ENCODE peak calls at places on chromosomes 6 and 20, in nine cellular contexts. Q is endodermal cell, E is omental fat pad, C is Peyer's patch, P is fibroblast of mammary gland, F is GM20000, D is RWPE1, J is cardiac muscle cell, M is glutamatergic neuron. I is an unnamed sample.

GRCh38 chr6:12546659-12546987 is 169.9 kb upstream of the PHACTR1 start:
- DNase-seq in Q (no peak), E (no peak), C (no peak), P (no peak), F (no peak), D (no peak), J (no peak), M (no peak), I (no peak)

GRCh38 chr20:50930139-50931047 is 844 bp downstream of the ADNP start:
- DNase-seq in Q (peak; percentile 72), E (no peak), C (no peak), P (no peak), F (no peak), D (peak; percentile 60), J (peak; percentile 49), M (peak; percentile 39), I (peak; percentile 51)

GRCh38 chr20:54622338-54623280 is 147.2 kb downstream of the DOK5 start:
- DNase-seq in Q (no peak), E (no peak), C (no peak), P (peak; percentile 59), F (no peak), D (no peak), J (no peak), M (no peak), I (no peak)

GRCh38 chr6:43242908-43243648 is at the start of gene TTBK1:
- DNase-seq in Q (no peak), E (no peak), C (no peak), P (no peak), F (no peak), D (no peak), J (no peak), M (peak; percentile 87), I (peak; percentile 19)

GRCh38 chr20:1423625-1424106 is 30.8 kb upstream of the FKBP1A start:
- DNase-seq in Q (peak; percentile 92), E (no peak), C (no peak), P (peak; percentile 76), F (no peak), D (no peak), J (peak; percentile 43), M (no peak), I (no peak)

GRCh38 chr20:64077876-64078551 is 1.3 kb downstream of the RGS19 start:
- DNase-seq in Q (peak; percentile 68), E (no peak), C (peak; percentile 92), P (no peak), F (peak; percentile 58), D (no peak), J (no peak), M (no peak), I (no peak)

GRCh38 chr6:139189665-139190064 is 54.8 kb downstream of the HECA start:
- DNase-seq in Q (no peak), E (no peak), C (no peak), P (no peak), F (no peak), D (no peak), J (no peak), M (no peak), I (no peak)

GRCh38 chr6:1820165-1820564 is 210.4 kb downstream of the FOXC1 start:
- DNase-seq in Q (no peak), E (no peak), C (no peak), P (peak; percentile 35), F (no peak), D (no peak), J (no peak), M (no peak), I (no peak)

GRCh38 chr6:81093046-81093445 is 659.4 kb downstream of the TENT5A start:
- DNase-seq in Q (no peak), E (no peak), C (no peak), P (no peak), F (no peak), D (no peak), J (no peak), M (no peak), I (no peak)

GRCh38 chr6:121351911-121352310 is 17.6 kb upstream of the TBC1D32 start:
- DNase-seq in Q (no peak), E (no peak), C (no peak), P (no peak), F (no peak), D (no peak), J (no peak), M (no peak), I (no peak)

GRCh38 chr6:106731144-106731842 is 101.9 kb downstream of the QRSL1 start:
- DNase-seq in Q (no peak), E (no peak), C (no peak), P (no peak), F (no peak), D (no peak), J (no peak), M (no peak), I (no peak)

GRCh38 chr6:33983109-33983475 is 162.8 kb downstream of the GRM4 start:
- DNase-seq in Q (peak; percentile 48), E (no peak), C (no peak), P (peak; percentile 31), F (no peak), D (no peak), J (no peak), M (no peak), I (no peak)

DNA sequence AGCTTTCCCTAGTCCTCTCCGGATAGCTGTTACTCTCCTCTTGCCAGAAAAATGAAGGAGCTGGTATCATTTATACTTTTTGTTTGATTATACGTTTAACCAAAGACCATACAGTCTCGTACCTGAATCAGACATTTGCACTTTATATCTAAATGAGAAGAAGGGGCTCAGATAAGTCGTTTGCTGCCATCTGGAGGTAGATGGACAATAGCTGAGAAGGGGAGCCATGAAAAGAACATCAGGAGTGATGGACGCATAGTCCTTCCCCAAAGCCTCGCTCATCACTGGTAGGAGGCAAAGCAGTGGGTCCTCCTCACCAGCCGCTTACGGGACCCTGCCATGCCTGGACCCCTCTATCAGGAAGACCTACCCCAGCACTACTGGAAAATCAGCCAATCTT is 45.4 kb downstream of the RPF2 start:
- DNase-seq in Q (no peak), E (no peak), C (no peak), P (no peak), F (no peak), D (no peak), J (no peak), M (no peak), I (no peak)
- TF ChIP-seq CTCF in Q (peak; percentile 51), E (no peak), C (no peak), P (no peak), F (no peak), D (no peak), J (no peak), M (no peak), I (no peak)

DNA sequence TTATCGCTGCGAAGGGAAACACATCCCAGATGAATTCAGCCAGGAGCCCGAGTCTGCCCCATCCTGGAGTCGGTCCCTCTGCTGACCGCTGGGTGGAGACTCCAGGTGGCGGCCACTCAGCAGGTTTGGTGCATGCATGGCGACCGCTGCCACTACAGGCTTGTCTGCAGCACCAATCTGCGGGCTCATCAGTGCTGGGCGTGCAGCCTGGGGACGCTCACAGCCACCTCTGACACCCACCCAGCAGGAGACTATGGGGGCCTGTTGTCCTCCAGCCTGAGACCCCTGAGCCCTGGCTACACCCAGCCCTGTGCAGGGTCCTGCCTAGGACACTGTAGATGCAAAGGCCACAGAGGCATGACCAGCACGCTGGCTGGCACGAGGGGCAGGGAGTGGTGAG is 40.5 kb upstream of the GATA5 start:
- DNase-seq in Q (peak; percentile 82), E (no peak), C (no peak), P (no peak), F (no peak), D (peak; percentile 48), J (peak; percentile 47), M (no peak), I (no peak)
- TF ChIP-seq CTCF in Q (peak; percentile 62), E (no peak), C (no peak), P (peak; percentile 7), F (no peak), D (no peak), J (peak; percentile 11), M (no peak), I (peak; percentile 59)

GRCh38 chr6:97468981-97469380 is 186.0 kb upstream of the MMS22L start:
- DNase-seq in Q (no peak), E (no peak), C (no peak), P (no peak), F (no peak), D (no peak), J (no peak), M (no peak), I (no peak)

GRCh38 chr6:97469451-97469850 is 186.4 kb upstream of the MMS22L start:
- DNase-seq in Q (no peak), E (no peak), C (no peak), P (no peak), F (no peak), D (no peak), J (no peak), M (no peak), I (no peak)

GRCh38 chr6:97470322-97470721 is 187.3 kb upstream of the MMS22L start:
- DNase-seq in Q (no peak), E (no peak), C (no peak), P (no peak), F (no peak), D (no peak), J (no peak), M (no peak), I (no peak)

DNA sequence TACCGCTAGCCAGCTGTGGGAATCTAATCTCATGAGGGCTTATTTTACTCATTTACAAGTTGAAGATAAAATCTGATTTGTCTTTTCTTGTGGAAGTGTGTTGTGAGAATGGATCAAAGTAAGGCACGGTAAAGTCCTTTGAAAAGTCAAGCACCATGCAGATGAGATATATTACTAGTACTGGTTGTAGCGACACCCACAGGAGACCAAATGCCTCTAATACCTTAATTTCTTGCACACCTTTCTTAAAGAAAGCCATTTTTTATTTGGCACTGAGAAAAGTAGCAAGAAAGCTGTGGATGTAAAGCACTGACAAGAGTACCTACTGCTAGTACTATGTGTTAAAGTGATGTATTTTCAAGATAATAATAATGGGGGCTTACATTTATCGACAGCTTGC is 191.0 kb upstream of the MMS22L start:
- DNase-seq in Q (no peak), E (no peak), C (no peak), P (no peak), F (no peak), D (no peak), J (no peak), M (no peak), I (no peak)
- TF ChIP-seq CTCF in Q (peak; percentile 56), E (no peak), C (no peak), P (no peak), F (no peak), D (no peak), J (no peak), M (no peak), I (no peak)

DNA sequence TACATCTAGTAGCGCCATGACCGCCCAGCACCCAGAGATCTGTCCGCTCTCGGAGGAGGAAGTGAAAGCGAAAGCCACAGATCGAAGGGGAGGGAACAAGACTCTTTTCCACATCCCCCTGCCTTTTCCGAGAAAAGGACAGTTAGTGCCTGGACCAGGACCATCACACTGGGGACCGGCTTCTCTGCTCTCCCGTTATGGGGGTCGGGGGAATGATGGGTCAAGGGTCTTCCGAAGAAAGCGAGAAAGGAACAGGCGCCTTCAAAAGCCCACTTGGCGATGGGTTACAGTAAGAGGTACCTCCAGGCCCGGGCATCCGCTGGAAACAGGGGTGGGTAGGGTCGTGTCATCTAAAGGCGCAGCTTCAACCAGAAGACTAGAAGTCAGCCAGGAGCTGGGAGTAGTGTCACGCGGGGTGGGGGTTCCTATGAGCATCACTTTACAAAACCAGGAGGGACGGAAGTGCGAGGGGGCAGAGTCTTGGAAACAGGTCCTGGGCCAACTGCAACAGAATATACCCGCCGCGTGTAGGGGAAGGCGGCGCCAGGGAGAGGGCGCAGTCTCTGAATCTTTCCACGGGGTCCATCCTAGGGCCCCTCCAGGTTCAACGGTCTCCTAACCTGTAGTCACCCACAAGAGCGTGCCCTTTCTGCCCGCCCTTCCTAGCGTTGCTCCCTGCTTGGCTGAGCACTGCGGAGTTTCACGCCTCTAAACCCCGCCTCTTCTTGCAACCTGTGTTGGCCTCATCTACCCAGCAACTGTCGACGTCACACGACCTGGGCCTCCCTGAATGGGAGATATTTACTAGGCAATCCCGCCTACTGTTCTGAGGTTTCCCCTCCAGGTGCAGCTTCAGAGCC is at the start of gene PSMB8:
- DNase-seq in Q (peak; percentile 98), E (peak; percentile 99), C (peak; percentile 99), P (peak; percentile 89), F (peak; percentile 89), D (peak; percentile 94), J (peak; percentile 95), M (peak; percentile 93), I (peak; percentile 96)
- TF ChIP-seq CTCF in Q (peak; percentile 57), E (no peak), C (no peak), P (peak; percentile 21), F (no peak), D (no peak), J (peak; percentile 21), M (no peak), I (no peak)

I was measured in mesothelial cell of epicardium.